ENCODE peak calls at places on chromosomes 12 and 14, in ten cellular contexts. C is CD8-positive, alpha-beta T cell; X is T-helper 2 cell; W is brain microvascular endothelial cell; H is ureter; F is HS-5; J is posterior cingulate gyrus; G is amniotic stem cell; Z is A673; D is GM13977. Q is an unnamed sample.

GRCh38 chr12:110421701-110422100 is 18.2 kb upstream of the ANAPC7 start:
- DNase-seq in C (no peak), X (no peak), W (no peak), H (no peak), F (no peak), J (no peak), G (no peak), Z (no peak), D (no peak), Q (no peak)

GRCh38 chr12:21502164-21502496 is 541 bp downstream of the GOLT1B start:
- DNase-seq in C (peak; percentile 41), X (peak; percentile 21), W (peak; percentile 34), H (no peak), F (peak; percentile 13), J (no peak), G (no peak), Z (peak; percentile 39), D (peak; percentile 18), Q (peak; percentile 46)

GRCh38 chr14:86057018-86057667 is 527.2 kb downstream of the FLRT2 start:
- DNase-seq in C (peak; percentile 17), X (no peak), W (no peak), H (no peak), F (no peak), J (peak; percentile 21), G (no peak), Z (peak; percentile 58), D (no peak), Q (no peak)

GRCh38 chr14:50334211-50334610 is 22.1 kb downstream of the DMAC2L start:
- DNase-seq in C (no peak), X (no peak), W (no peak), H (no peak), F (no peak), J (no peak), G (no peak), Z (no peak), D (no peak), Q (no peak)

GRCh38 chr12:65432606-65433005 is 154.1 kb downstream of the MSRB3 start:
- DNase-seq in C (no peak), X (no peak), W (no peak), H (no peak), F (no peak), J (no peak), G (no peak), Z (no peak), D (no peak), Q (no peak)

GRCh38 chr12:4908694-4909396 is 860 bp upstream of the KCNA1 start:
- DNase-seq in C (no peak), X (no peak), W (no peak), H (no peak), F (no peak), J (no peak), G (no peak), Z (peak; percentile 67), D (peak; percentile 72), Q (no peak)

GRCh38 chr14:104112113-104112505 is 26.3 kb upstream of the KIF26A start:
- DNase-seq in C (no peak), X (no peak), W (no peak), H (no peak), F (no peak), J (no peak), G (no peak), Z (no peak), D (no peak), Q (no peak)

GRCh38 chr12:47033081-47033480 is 46.3 kb upstream of the PCED1B start:
- DNase-seq in C (no peak), X (no peak), W (no peak), H (no peak), F (no peak), J (no peak), G (no peak), Z (no peak), D (no peak), Q (no peak)

GRCh38 chr14:90814806-90815566 is 1.2 kb downstream of the TTC7B start:
- DNase-seq in C (no peak), X (no peak), W (no peak), H (no peak), F (no peak), J (no peak), G (no peak), Z (no peak), D (no peak), Q (no peak)

GRCh38 chr12:39499296-39499695 is 56.4 kb upstream of the KIF21A start:
- DNase-seq in C (no peak), X (no peak), W (peak; percentile 47), H (no peak), F (no peak), J (no peak), G (no peak), Z (no peak), D (no peak), Q (no peak)

GRCh38 chr14:95507701-95508103 is 8.7 kb downstream of the SYNE3 start:
- DNase-seq in C (no peak), X (no peak), W (peak; percentile 54), H (no peak), F (no peak), J (peak; percentile 11), G (no peak), Z (no peak), D (no peak), Q (peak; percentile 90)

GRCh38 chr12:21552983-21553673 is 27.0 kb downstream of the SPX start:
- DNase-seq in C (no peak), X (no peak), W (no peak), H (no peak), F (no peak), J (no peak), G (no peak), Z (no peak), D (no peak), Q (no peak)

GRCh38 chr12:106145539-106146447 is 7.0 kb upstream of the NUAK1 start:
- DNase-seq in C (no peak), X (no peak), W (no peak), H (no peak), F (no peak), J (no peak), G (no peak), Z (no peak), D (no peak), Q (no peak)

GRCh38 chr14:43042408-43042807 is 1435.7 kb downstream of the LRFN5 start:
- DNase-seq in C (no peak), X (no peak), W (no peak), H (no peak), F (no peak), J (no peak), G (no peak), Z (no peak), D (no peak), Q (no peak)

GRCh38 chr12:129825316-129825715 is 78.5 kb downstream of the TMEM132D start:
- DNase-seq in C (no peak), X (no peak), W (no peak), H (no peak), F (no peak), J (no peak), G (no peak), Z (no peak), D (no peak), Q (no peak)

GRCh38 chr12:2125651-2126050 is 72.9 kb downstream of the CACNA1C start:
- DNase-seq in C (no peak), X (no peak), W (no peak), H (no peak), F (no peak), J (no peak), G (no peak), Z (no peak), D (no peak), Q (no peak)

GRCh38 chr12:21941522-21942376 is 523 bp upstream of the ABCC9 start:
- DNase-seq in C (no peak), X (no peak), W (peak; percentile 38), H (peak; percentile 56), F (no peak), J (no peak), G (no peak), Z (peak; percentile 1), D (no peak), Q (no peak)

GRCh38 chr12:91551927-91552326 is 369.3 kb upstream of the DCN start:
- DNase-seq in C (no peak), X (no peak), W (no peak), H (no peak), F (no peak), J (no peak), G (no peak), Z (no peak), D (no peak), Q (no peak)

GRCh38 chr14:95477411-95478089 is 38.9 kb downstream of the SYNE3 start:
- DNase-seq in C (no peak), X (no peak), W (no peak), H (no peak), F (no peak), J (no peak), G (no peak), Z (no peak), D (no peak), Q (no peak)

GRCh38 chr12:3491938-3492867 is 1.2 kb downstream of the PRMT8 start:
- DNase-seq in C (peak; percentile 20), X (peak; percentile 10), W (peak; percentile 25), H (no peak), F (no peak), J (no peak), G (peak; percentile 1), Z (peak; percentile 70), D (peak; percentile 89), Q (peak; percentile 34)

GRCh38 chr12:69816082-69816481 is 8.9 kb upstream of the MYRFL start:
- DNase-seq in C (no peak), X (no peak), W (no peak), H (no peak), F (no peak), J (no peak), G (no peak), Z (no peak), D (peak; percentile 17), Q (no peak)

GRCh38 chr12:89129471-89129870 is 222.8 kb downstream of the DUSP6 start:
- DNase-seq in C (no peak), X (no peak), W (no peak), H (no peak), F (no peak), J (no peak), G (no peak), Z (no peak), D (no peak), Q (no peak)

GRCh38 chr12:67354966-67355365 is 85.8 kb downstream of the CAND1 start:
- DNase-seq in C (no peak), X (no peak), W (no peak), H (no peak), F (no peak), J (no peak), G (no peak), Z (no peak), D (no peak), Q (no peak)

GRCh38 chr14:95496111-95496681 is 20.3 kb downstream of the SYNE3 start:
- DNase-seq in C (no peak), X (no peak), W (no peak), H (no peak), F (no peak), J (no peak), G (no peak), Z (no peak), D (no peak), Q (no peak)